ENCODE peak calls at places on chromosomes 12 and 14, in four cellular contexts. G is left ventricle myocardium inferior, B is psoas muscle, U is OCI-LY7. Q is an unnamed sample.

GRCh38 chr12:131618303-131618658 is 92.6 kb upstream of the SFSWAP start:
- DNase-seq in G (no peak), B (no peak), U (no peak), Q (no peak)

GRCh38 chr12:98582093-98582492 is 11.4 kb upstream of the SLC25A3 start:
- DNase-seq in G (no peak), B (no peak), U (no peak), Q (no peak)

GRCh38 chr12:13956060-13956590 is 25.3 kb downstream of the GRIN2B start:
- DNase-seq in G (no peak), B (no peak), U (no peak), Q (no peak)

GRCh38 chr14:101557811-101558738 is 3.2 kb upstream of the DIO3 start:
- DNase-seq in G (no peak), B (peak; percentile 73), U (no peak), Q (peak; percentile 55)

GRCh38 chr12:63037721-63038120 is 102.8 kb upstream of the PPM1H start:
- DNase-seq in G (no peak), B (no peak), U (no peak), Q (no peak)

GRCh38 chr14:23183479-23183878 is at the start of gene SLC7A8:
- DNase-seq in G (peak; percentile 56), B (peak; percentile 71), U (peak; percentile 56), Q (no peak)

GRCh38 chr12:11882301-11883019 is 188.3 kb upstream of the BCL2L14 start:
- DNase-seq in G (no peak), B (no peak), U (no peak), Q (no peak)

GRCh38 chr12:18171571-18171970 is 81.6 kb upstream of the RERGL start:
- DNase-seq in G (no peak), B (no peak), U (no peak), Q (no peak)

GRCh38 chr14:93693914-93694313 is 94.4 kb downstream of the PRIMA1 start:
- DNase-seq in G (no peak), B (no peak), U (no peak), Q (no peak)

GRCh38 chr12:115964626-115965025 is 312.9 kb downstream of the MED13L start:
- DNase-seq in G (no peak), B (no peak), U (no peak), Q (no peak)

GRCh38 chr12:15979096-15980091 is 68.3 kb downstream of the DERA start:
- DNase-seq in G (no peak), B (no peak), U (no peak), Q (peak; percentile 32)

GRCh38 chr14:62694075-62694474 is 351.2 kb downstream of the KCNH5 start:
- DNase-seq in G (no peak), B (no peak), U (no peak), Q (no peak)

GRCh38 chr14:75820761-75821160 is 159.7 kb downstream of the TTLL5 start:
- DNase-seq in G (no peak), B (no peak), U (no peak), Q (no peak)

GRCh38 chr12:13278249-13278787 is 81.8 kb downstream of the EMP1 start:
- DNase-seq in G (peak; percentile 71), B (peak; percentile 81), U (peak; percentile 15), Q (peak; percentile 45)

GRCh38 chr14:91510171-91511013 is at the start of gene PPP4R3A:
- DNase-seq in G (peak; percentile 95), B (peak; percentile 98), U (peak; percentile 96), Q (peak; percentile 95)

GRCh38 chr14:69535230-69535848 is 39.3 kb downstream of the CCDC177 start:
- DNase-seq in G (no peak), B (no peak), U (no peak), Q (peak; percentile 5)

GRCh38 chr12:98439471-98440164 is 75.8 kb upstream of the TMPO start:
- DNase-seq in G (no peak), B (no peak), U (no peak), Q (no peak)

GRCh38 chr12:59844775-59845174 is 248.9 kb downstream of the SLC16A7 start:
- DNase-seq in G (no peak), B (no peak), U (no peak), Q (no peak)

GRCh38 chr12:93624595-93625294 is 52.3 kb downstream of the SOCS2 start:
- DNase-seq in G (no peak), B (no peak), U (no peak), Q (no peak)

GRCh38 chr14:59871166-59871495 is 555 bp upstream of the RTN1 start:
- DNase-seq in G (no peak), B (no peak), U (no peak), Q (no peak)
- H3K4me3 ChIP-seq in G (peak overlapping the region; percentile 72), B (peak overlapping the region; percentile 70), U (no peak overlapping the region), Q (peak overlapping the region; percentile 67)

GRCh38 chr14:50040905-50041465 is 75.4 kb downstream of the VCPKMT start:
- DNase-seq in G (no peak), B (no peak), U (no peak), Q (no peak)

GRCh38 chr14:50040401-50040775 is 76.0 kb downstream of the VCPKMT start:
- DNase-seq in G (no peak), B (no peak), U (peak; percentile 61), Q (no peak)

GRCh38 chr14:50039734-50040400 is 76.5 kb downstream of the VCPKMT start:
- DNase-seq in G (peak; percentile 42), B (no peak), U (no peak), Q (no peak)

GRCh38 chr14:50044040-50044651 is 72.2 kb downstream of the VCPKMT start:
- DNase-seq in G (no peak), B (no peak), U (peak; percentile 26), Q (no peak)

GRCh38 chr14:50041980-50042379 is 74.4 kb downstream of the VCPKMT start:
- DNase-seq in G (no peak), B (no peak), U (no peak), Q (no peak)
- H3K4me1 ChIP-seq in G (peaks cover 37% of the 10 kb centered on the region), B (no peaks in the 10 kb centered on the region), U (peaks cover 35% of the 10 kb centered on the region), Q (no peaks in the 10 kb centered on the region)

GRCh38 chr14:104746071-104746545 is 6.8 kb upstream of the SIVA1 start:
- DNase-seq in G (no peak), B (peak; percentile 48), U (no peak), Q (no peak)
- H3K4me3 ChIP-seq in G (no peak overlapping the region), B (no peak overlapping the region), U (no peak overlapping the region), Q (no peak overlapping the region)

DNA sequence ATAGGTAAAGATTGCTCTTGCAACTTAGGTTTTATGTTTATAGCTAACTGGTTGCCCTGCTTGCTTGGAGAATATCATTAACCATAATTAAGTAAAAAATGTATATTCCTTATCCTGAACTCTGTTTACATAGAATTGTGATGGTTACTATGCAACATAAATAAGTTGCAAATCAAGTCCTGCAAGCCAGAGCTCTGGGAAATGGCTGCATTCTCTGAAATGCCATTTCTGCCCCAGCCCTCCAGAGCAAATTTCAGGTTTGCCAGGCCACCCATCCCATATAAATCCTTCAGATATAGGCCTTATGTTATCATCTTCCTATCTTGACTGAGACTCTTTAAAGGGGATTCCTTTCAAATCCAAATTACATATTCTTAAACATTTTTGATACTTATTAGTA is 118.3 kb upstream of the MYF6 start:
- DNase-seq in G (no peak), B (no peak), U (no peak), Q (no peak)
- H3K4me1 ChIP-seq in G (no peaks in the 10 kb centered on the region), B (no peaks in the 10 kb centered on the region), U (no peaks in the 10 kb centered on the region), Q (no peaks in the 10 kb centered on the region)

DNA sequence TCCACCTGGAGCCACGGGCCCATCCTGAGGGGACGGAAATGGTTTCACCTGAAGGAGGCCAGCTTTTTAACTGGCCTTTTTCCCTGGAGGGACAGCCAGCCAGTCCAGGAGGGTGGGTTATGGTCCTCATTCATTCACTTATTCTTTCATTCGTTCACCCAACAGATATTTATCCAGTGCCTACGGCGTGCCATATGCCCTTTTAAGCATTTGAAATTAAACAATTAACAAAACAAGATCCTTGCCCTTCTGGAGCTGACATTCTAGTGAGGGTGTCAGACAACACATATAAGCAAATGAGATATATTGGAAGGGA is 438 bp upstream of the ABCB9 start:
- DNase-seq in G (no peak), B (no peak), U (no peak), Q (no peak)
- H3K4me3 ChIP-seq in G (peak overlapping the region; percentile 76), B (peak overlapping the region; percentile 71), U (peak overlapping the region; percentile 71), Q (no peak overlapping the region)

Q was measured in pancreas.